ENCODE peak calls at places on chromosomes 6 and 20, in five cellular contexts. One of them, this sample, is unnamed.

GRCh38 chr6:54308240-54308639 is at the start of gene TINAG:
- DNase-seq in H1: no peak
- DNase-seq in GM12878: no peak
- DNase-seq in HCT116: no peak
- DNase-seq in K562: no peak
- DNase-seq in this sample: no peak

GRCh38 chr20:17835240-17835940 is 133.2 kb downstream of the SNX5 start:
- DNase-seq in GM12878: no peak
- DNase-seq in H1: no peak
- DNase-seq in K562: no peak
- DNase-seq in HCT116: peak
- DNase-seq in this sample: no peak

GRCh38 chr20:4573564-4574355 is 147.9 kb upstream of the PRND start:
- DNase-seq in GM12878: no peak
- DNase-seq in K562: no peak
- DNase-seq in HCT116: no peak
- DNase-seq in H1: no peak
- DNase-seq in this sample: no peak

GRCh38 chr6:117530467-117531242 is 48.2 kb downstream of the DCBLD1 start:
- DNase-seq in K562: no peak
- DNase-seq in GM12878: no peak
- DNase-seq in HCT116: no peak
- DNase-seq in H1: no peak
- DNase-seq in this sample: no peak

GRCh38 chr6:79334674-79335073 is 100.2 kb upstream of the HMGN3 start:
- DNase-seq in GM12878: no peak
- DNase-seq in K562: no peak
- DNase-seq in HCT116: no peak
- DNase-seq in H1: no peak
- DNase-seq in this sample: no peak

GRCh38 chr20:39338977-39339376 is 376.8 kb downstream of the DHX35 start:
- DNase-seq in H1: no peak
- DNase-seq in HCT116: no peak
- DNase-seq in GM12878: peak
- DNase-seq in K562: no peak
- DNase-seq in this sample: no peak

GRCh38 chr20:50189681-50190250 is 864 bp upstream of the CEBPB start:
- DNase-seq in K562: no peak
- DNase-seq in H1: no peak
- DNase-seq in HCT116: no peak
- DNase-seq in GM12878: no peak
- DNase-seq in this sample: peak

GRCh38 chr6:104301921-104302320 is 557.8 kb downstream of the HACE1 start:
- DNase-seq in HCT116: no peak
- DNase-seq in GM12878: no peak
- DNase-seq in K562: no peak
- DNase-seq in H1: no peak
- DNase-seq in this sample: no peak

GRCh38 chr20:11544029-11544678 is 373.5 kb upstream of the BTBD3 start:
- DNase-seq in HCT116: peak
- DNase-seq in H1: no peak
- DNase-seq in GM12878: peak
- DNase-seq in K562: no peak
- DNase-seq in this sample: peak

GRCh38 chr6:10268111-10268510 is 146.8 kb downstream of the TFAP2A start:
- DNase-seq in H1: no peak
- DNase-seq in HCT116: no peak
- DNase-seq in K562: no peak
- DNase-seq in GM12878: no peak
- DNase-seq in this sample: no peak

GRCh38 chr6:168576388-168576787 is 135.4 kb downstream of the SMOC2 start:
- DNase-seq in GM12878: no peak
- DNase-seq in K562: no peak
- DNase-seq in H1: peak
- DNase-seq in HCT116: no peak
- DNase-seq in this sample: no peak

GRCh38 chr6:166758136-166758704 is 131.2 kb upstream of the RPS6KA2 start:
- DNase-seq in H1: no peak
- DNase-seq in GM12878: no peak
- DNase-seq in K562: no peak
- DNase-seq in HCT116: no peak
- DNase-seq in this sample: no peak

GRCh38 chr20:19986419-19986818 is 30.7 kb upstream of the NAA20 start:
- DNase-seq in H1: no peak
- DNase-seq in K562: no peak
- DNase-seq in HCT116: no peak
- DNase-seq in GM12878: no peak
- DNase-seq in this sample: no peak

GRCh38 chr6:63582579-63583231 is 10.4 kb downstream of the LOC128125822 start:
- DNase-seq in H1: no peak
- DNase-seq in K562: no peak
- DNase-seq in GM12878: no peak
- DNase-seq in HCT116: no peak
- DNase-seq in this sample: no peak

GRCh38 chr6:136077834-136078576 is 172.1 kb downstream of the MTFR2 start:
- DNase-seq in H1: no peak
- DNase-seq in GM12878: no peak
- DNase-seq in K562: no peak
- DNase-seq in HCT116: no peak
- DNase-seq in this sample: no peak

GRCh38 chr20:33372993-33373441 is 28.3 kb downstream of the CDK5RAP1 start:
- DNase-seq in HCT116: no peak
- DNase-seq in K562: no peak
- DNase-seq in GM12878: no peak
- DNase-seq in H1: no peak
- DNase-seq in this sample: peak

GRCh38 chr6:109872968-109873545 is 105.1 kb upstream of the GPR6 start:
- DNase-seq in H1: no peak
- DNase-seq in HCT116: no peak
- DNase-seq in GM12878: no peak
- DNase-seq in K562: no peak
- DNase-seq in this sample: no peak

GRCh38 chr6:16432075-16433032 is 194.0 kb downstream of the GMPR start:
- DNase-seq in GM12878: peak
- DNase-seq in K562: no peak
- DNase-seq in H1: no peak
- DNase-seq in HCT116: no peak
- DNase-seq in this sample: no peak

GRCh38 chr6:154343473-154344308 is 12.9 kb downstream of the IPCEF1 start:
- DNase-seq in GM12878: no peak
- DNase-seq in H1: peak
- DNase-seq in K562: peak
- DNase-seq in HCT116: peak
- DNase-seq in this sample: no peak

GRCh38 chr6:85062884-85063283 is 298.5 kb upstream of the TBX18 start:
- DNase-seq in K562: no peak
- DNase-seq in HCT116: no peak
- DNase-seq in H1: no peak
- DNase-seq in GM12878: no peak
- DNase-seq in this sample: no peak

GRCh38 chr6:36029464-36029863 is 1.9 kb downstream of the MAPK14 start:
- DNase-seq in GM12878: no peak
- DNase-seq in K562: no peak
- DNase-seq in HCT116: no peak
- DNase-seq in H1: no peak
- DNase-seq in this sample: peak

GRCh38 chr20:58702859-58703648 is 10.5 kb downstream of the NPEPL1 start:
- DNase-seq in HCT116: no peak
- DNase-seq in GM12878: no peak
- DNase-seq in H1: peak
- DNase-seq in K562: no peak
- DNase-seq in this sample: no peak

GRCh38 chr20:23156842-23157423 is 70.8 kb upstream of the CD93 start:
- DNase-seq in H1: peak
- DNase-seq in GM12878: no peak
- DNase-seq in HCT116: no peak
- DNase-seq in K562: peak
- DNase-seq in this sample: no peak

GRCh38 chr20:46568570-46569129 is 18.2 kb upstream of the OCSTAMP start:
- DNase-seq in HCT116: no peak
- DNase-seq in K562: no peak
- DNase-seq in GM12878: no peak
- DNase-seq in H1: no peak
- DNase-seq in this sample: peak

GRCh38 chr20:32968833-32969241 is 35.4 kb downstream of the SUN5 start:
- DNase-seq in HCT116: no peak
- DNase-seq in K562: no peak
- DNase-seq in H1: no peak
- DNase-seq in GM12878: no peak
- DNase-seq in this sample: no peak

GRCh38 chr6:4296552-4296951 is 161.2 kb upstream of the ECI2 start:
- DNase-seq in K562: no peak
- DNase-seq in GM12878: no peak
- DNase-seq in H1: no peak
- DNase-seq in HCT116: no peak
- DNase-seq in this sample: no peak

GRCh38 chr6:70234561-70235236 is 68.2 kb downstream of the COL9A1 start:
- DNase-seq in GM12878: no peak
- DNase-seq in H1: no peak
- DNase-seq in HCT116: no peak
- DNase-seq in K562: no peak
- DNase-seq in this sample: no peak

GRCh38 chr6:20919677-20920385 is 385.6 kb downstream of the CDKAL1 start:
- DNase-seq in GM12878: peak
- DNase-seq in K562: no peak
- DNase-seq in HCT116: no peak
- DNase-seq in H1: no peak
- DNase-seq in this sample: no peak
- TF ChIP-seq SRF in GM12878: no peak
- TF ChIP-seq SRF in K562: no peak
- TF ChIP-seq SRF in HCT116: no peak
- TF ChIP-seq SRF in H1: no peak
- TF ChIP-seq SRF in this sample: no peak

GRCh38 chr20:7449269-7449668 is 491.0 kb downstream of the HAO1 start:
- DNase-seq in K562: no peak
- DNase-seq in H1: no peak
- DNase-seq in GM12878: no peak
- DNase-seq in HCT116: no peak
- DNase-seq in this sample: no peak
- TF ChIP-seq SRF in K562: no peak
- TF ChIP-seq SRF in H1: no peak
- TF ChIP-seq SRF in GM12878: no peak
- TF ChIP-seq SRF in HCT116: no peak
- TF ChIP-seq SRF in this sample: no peak

GRCh38 chr6:53065266-53066058 is at the start of gene FBXO9:
- DNase-seq in GM12878: no peak
- DNase-seq in K562: peak
- DNase-seq in H1: peak
- DNase-seq in HCT116: no peak
- DNase-seq in this sample: peak

GRCh38 chr6:53066059-53066406 is 829 bp downstream of the FBXO9 start:
- DNase-seq in GM12878: no peak
- DNase-seq in K562: peak
- DNase-seq in H1: no peak
- DNase-seq in HCT116: no peak
- DNase-seq in this sample: no peak

GRCh38 chr6:53064726-53065265 is 408 bp upstream of the FBXO9 start:
- DNase-seq in H1: peak
- DNase-seq in HCT116: peak
- DNase-seq in K562: peak
- DNase-seq in GM12878: peak
- DNase-seq in this sample: peak

GRCh38 chr6:53059648-53060589 is 5.3 kb upstream of the FBXO9 start:
- DNase-seq in H1: no peak
- DNase-seq in GM12878: no peak
- DNase-seq in K562: no peak
- DNase-seq in HCT116: no peak
- DNase-seq in this sample: no peak

GRCh38 chr6:53062369-53062639 is 2.9 kb upstream of the FBXO9 start:
- DNase-seq in GM12878: no peak
- DNase-seq in HCT116: no peak
- DNase-seq in K562: no peak
- DNase-seq in H1: no peak
- DNase-seq in this sample: no peak
- TF ChIP-seq SRF in GM12878: no peak
- TF ChIP-seq SRF in HCT116: no peak
- TF ChIP-seq SRF in K562: no peak
- TF ChIP-seq SRF in H1: no peak
- TF ChIP-seq SRF in this sample: no peak

DNA sequence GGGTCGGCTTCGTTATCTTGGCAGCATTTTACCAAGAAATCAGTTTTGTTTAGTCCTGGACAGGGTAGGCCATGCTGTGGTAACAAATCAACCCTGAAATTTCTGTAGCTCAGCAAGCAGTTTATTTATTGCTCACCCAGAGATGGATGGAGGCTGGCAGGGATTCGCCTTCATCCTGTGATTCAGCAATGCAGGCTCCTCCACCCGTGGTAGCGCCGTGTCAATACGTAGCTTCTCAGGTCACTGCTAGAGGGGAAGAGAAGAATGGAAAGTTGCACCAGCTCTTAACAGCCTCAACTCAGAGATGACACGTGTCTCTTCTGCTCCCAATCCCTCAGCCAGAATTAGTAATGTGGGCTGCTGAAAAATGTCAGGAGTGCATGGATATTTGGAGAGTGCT is 157.1 kb upstream of the SGK1 start:
- DNase-seq in HCT116: no peak
- DNase-seq in GM12878: no peak
- DNase-seq in H1: no peak
- DNase-seq in K562: no peak
- DNase-seq in this sample: no peak
- TF ChIP-seq SRF in HCT116: no peak
- TF ChIP-seq SRF in GM12878: no peak
- TF ChIP-seq SRF in H1: no peak
- TF ChIP-seq SRF in K562: no peak
- TF ChIP-seq SRF in this sample: no peak

GRCh38 chr6:40931927-40932326 is 107.1 kb downstream of the UNC5CL start:
- DNase-seq in GM12878: no peak
- DNase-seq in HCT116: no peak
- DNase-seq in K562: no peak
- DNase-seq in H1: no peak
- DNase-seq in this sample: no peak

GRCh38 chr6:40933864-40934263 is 105.2 kb downstream of the UNC5CL start:
- DNase-seq in H1: no peak
- DNase-seq in GM12878: no peak
- DNase-seq in HCT116: no peak
- DNase-seq in K562: no peak
- DNase-seq in this sample: no peak

GRCh38 chr6:40930555-40930954 is 108.5 kb downstream of the UNC5CL start:
- DNase-seq in K562: peak
- DNase-seq in GM12878: no peak
- DNase-seq in HCT116: no peak
- DNase-seq in H1: no peak
- DNase-seq in this sample: no peak

GRCh38 chr6:40932953-40933352 is 106.1 kb downstream of the UNC5CL start:
- DNase-seq in HCT116: no peak
- DNase-seq in H1: no peak
- DNase-seq in GM12878: no peak
- DNase-seq in K562: no peak
- DNase-seq in this sample: no peak

DNA sequence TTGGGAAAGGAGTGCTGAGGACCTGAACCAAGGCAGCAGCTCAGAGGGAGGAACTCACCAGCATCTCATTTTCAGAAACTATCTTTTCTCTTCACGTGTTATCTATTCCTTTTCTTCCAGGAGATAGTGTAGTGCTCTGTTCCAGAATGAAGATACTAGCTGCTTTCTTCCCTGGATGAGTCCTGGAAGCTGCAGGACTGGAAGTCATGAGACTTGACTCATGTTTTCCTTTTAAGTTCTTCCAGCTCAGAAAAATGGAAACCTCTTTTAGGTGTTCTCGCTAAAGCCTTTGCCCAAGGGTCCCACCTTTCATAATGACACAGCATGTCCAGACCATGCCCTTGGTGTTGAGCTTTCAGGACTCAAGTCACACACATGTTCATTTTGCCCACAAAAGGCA is 106.7 kb downstream of the UNC5CL start:
- DNase-seq in GM12878: no peak
- DNase-seq in HCT116: no peak
- DNase-seq in K562: no peak
- DNase-seq in H1: no peak
- DNase-seq in this sample: no peak
- TF ChIP-seq SRF in GM12878: no peak
- TF ChIP-seq SRF in HCT116: no peak
- TF ChIP-seq SRF in K562: no peak
- TF ChIP-seq SRF in H1: no peak
- TF ChIP-seq SRF in this sample: no peak

This sample was measured in HepG2.